ENCODE peak calls at places on chromosomes 16 and 17, in nine cellular contexts. J is stomach, T is choroid plexus epithelial cell, R is GM13976, D is heart right ventricle, B is activated B cell treated with CpG ODN at 0.5 μM for 24 hours, I is astrocyte of the spinal cord, L is WTC11, M is IMR-90. X is an unnamed sample.

GRCh38 chr16:74448990-74449389 is 27.7 kb upstream of the CLEC18B start:
- DNase-seq in T (peak), M (peak), L (no peak), I (peak), R (no peak), J (peak), D (peak), B (no peak), X (peak)

GRCh38 chr16:50326835-50327465 is 41.8 kb downstream of the BRD7 start:
- DNase-seq in I (peak), R (peak), M (peak), D (no peak), B (no peak), L (no peak), T (peak), J (no peak), X (no peak)

GRCh38 chr17:44119062-44119461 is 4.4 kb downstream of the HDAC5 start:
- DNase-seq in T (no peak), R (no peak), I (no peak), L (no peak), B (no peak), M (no peak), D (no peak), J (no peak), X (no peak)

GRCh38 chr16:81601008-81601428 is 156.4 kb downstream of the CMIP start:
- DNase-seq in J (no peak), D (no peak), B (no peak), T (peak), R (no peak), I (peak), M (peak), L (no peak), X (peak)

GRCh38 chr16:27969574-27969973 is 93.9 kb downstream of the GSG1L start:
- DNase-seq in I (no peak), M (peak), R (no peak), J (no peak), D (no peak), T (peak), L (no peak), B (no peak), X (peak)

GRCh38 chr17:28370035-28370743 is at the start of gene VTN:
- DNase-seq in J (peak), B (no peak), I (no peak), R (no peak), L (peak), M (peak), D (no peak), T (peak), X (no peak)

GRCh38 chr17:73641779-73642580 is 2.3 kb downstream of the SDK2 start:
- DNase-seq in J (peak), L (no peak), M (no peak), T (no peak), D (no peak), R (no peak), I (no peak), B (peak), X (no peak)

GRCh38 chr17:49809056-49809455 is 20.6 kb downstream of the KAT7 start:
- DNase-seq in T (no peak), D (no peak), B (no peak), R (no peak), M (no peak), L (no peak), I (no peak), J (no peak), X (no peak)

GRCh38 chr17:65930140-65930715 is 261.7 kb downstream of the CEP112 start:
- DNase-seq in B (no peak), D (no peak), M (no peak), I (no peak), R (no peak), T (no peak), J (no peak), L (no peak), X (no peak)

GRCh38 chr17:1577186-1577585 is 14.6 kb upstream of the PITPNA start:
- DNase-seq in D (peak), M (peak), I (peak), J (peak), T (peak), B (no peak), R (no peak), L (no peak), X (peak)

GRCh38 chr16:17992416-17992815 is 344.1 kb downstream of the NPIPA8 start:
- DNase-seq in J (no peak), L (no peak), D (no peak), B (no peak), I (no peak), T (no peak), M (no peak), R (no peak), X (no peak)

GRCh38 chr17:15048381-15048780 is 216.7 kb downstream of the PMP22 start:
- DNase-seq in R (no peak), M (no peak), D (no peak), B (no peak), I (no peak), T (peak), L (no peak), J (no peak), X (no peak)

GRCh38 chr17:19348081-19348650 is 14.4 kb downstream of the B9D1 start:
- DNase-seq in L (no peak), D (no peak), M (no peak), J (no peak), I (no peak), R (no peak), T (no peak), B (no peak), X (no peak)

GRCh38 chr17:41957058-41957868 is 9.3 kb upstream of the CNP start:
- DNase-seq in J (no peak), I (no peak), L (peak), M (peak), T (peak), B (no peak), D (no peak), R (no peak), X (no peak)

GRCh38 chr17:51097708-51098446 is 22.8 kb downstream of the SPAG9 start:
- DNase-seq in M (no peak), B (no peak), T (no peak), L (no peak), J (no peak), D (no peak), R (no peak), I (no peak), X (no peak)

GRCh38 chr16:69150146-69150865 is 17.9 kb downstream of the UTP4 start:
- DNase-seq in M (peak), B (no peak), T (peak), I (peak), L (peak), R (peak), J (peak), D (no peak), X (peak)

DNA sequence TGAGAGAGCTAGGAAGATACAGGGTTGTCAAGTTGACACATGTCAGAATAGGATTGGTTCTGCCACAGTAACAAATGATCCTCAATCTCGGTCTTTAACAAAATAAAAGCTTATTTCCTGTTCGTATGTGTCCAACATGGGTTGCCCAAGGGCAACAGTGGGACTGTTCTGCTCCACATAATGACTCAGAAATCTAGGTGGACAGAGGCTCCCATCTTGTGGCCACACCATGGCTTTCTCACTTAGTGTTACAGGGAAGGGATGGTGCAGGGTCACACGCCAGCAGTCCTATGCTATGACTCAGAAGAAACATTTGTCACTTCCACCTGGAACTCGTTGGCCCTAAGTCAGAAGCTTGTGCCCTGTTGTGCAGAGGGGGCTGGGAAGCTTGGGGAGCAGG is 364.9 kb downstream of the SNX29 start:
- DNase-seq in T (peak), B (no peak), J (no peak), I (peak), R (no peak), D (no peak), M (peak), L (no peak), X (peak)
- TF ChIP-seq CTCF in T (peak), B (no peak), J (no peak), I (peak), R (no peak), D (peak), M (peak), L (no peak), X (peak)

GRCh38 chr16:85522517-85522841 is 90.6 kb upstream of the GSE1 start:
- DNase-seq in R (no peak), J (no peak), I (no peak), B (no peak), M (no peak), L (no peak), D (no peak), T (no peak), X (no peak)

GRCh38 chr16:85522842-85523601 is 90.1 kb upstream of the GSE1 start:
- DNase-seq in M (peak), T (peak), D (peak), L (no peak), I (peak), J (peak), B (no peak), R (no peak), X (no peak)

GRCh38 chr16:85519540-85520231 is 93.4 kb upstream of the GSE1 start:
- DNase-seq in R (no peak), J (no peak), L (no peak), B (no peak), D (no peak), M (no peak), I (no peak), T (no peak), X (no peak)

GRCh38 chr16:85521737-85522042 is 91.4 kb upstream of the GSE1 start:
- DNase-seq in L (no peak), J (no peak), R (no peak), B (no peak), M (no peak), T (no peak), D (no peak), I (no peak), X (no peak)

DNA sequence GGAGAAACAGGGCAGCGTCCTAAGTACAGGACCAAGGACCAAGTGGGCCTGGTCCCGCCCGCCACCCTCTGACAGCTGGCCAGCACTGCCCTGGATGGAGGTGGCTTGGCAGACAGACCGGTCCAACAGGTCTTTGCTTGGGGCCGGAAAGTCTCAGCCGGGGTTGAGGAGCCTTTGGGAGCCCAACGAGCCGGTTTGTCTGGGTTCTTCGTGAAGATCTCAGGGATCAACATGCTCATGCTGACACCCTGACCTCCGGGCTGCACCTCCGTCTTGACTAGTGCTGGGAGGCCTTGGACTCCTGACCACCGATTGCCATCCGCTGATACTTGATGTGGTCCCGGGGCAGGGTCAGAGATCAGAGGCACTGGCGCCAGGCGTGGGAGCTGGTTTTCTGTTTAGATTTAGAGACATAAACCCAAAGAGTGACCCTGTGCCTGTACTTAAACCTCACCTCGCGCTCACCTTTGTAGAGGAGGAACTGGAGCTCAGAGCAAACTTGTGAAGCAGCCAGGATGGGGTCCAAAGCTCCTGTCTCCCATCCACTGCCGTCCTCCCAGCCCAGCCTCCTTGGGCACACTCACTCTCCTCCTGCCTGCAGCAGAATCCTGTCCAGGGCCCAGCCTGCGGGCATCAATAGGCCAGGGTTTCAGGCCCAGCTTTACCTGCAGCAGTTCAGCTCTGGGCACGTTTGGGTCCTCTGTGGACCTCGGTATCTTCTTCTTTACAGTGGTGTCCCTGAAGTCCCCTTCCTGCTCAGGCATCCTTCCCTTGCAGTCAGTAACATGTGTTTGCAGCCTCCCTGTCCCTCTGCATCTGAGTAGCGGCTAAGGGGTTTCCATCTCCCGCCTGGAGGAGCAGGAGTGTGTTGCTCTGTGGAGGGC is 92.0 kb upstream of the GSE1 start:
- DNase-seq in M (no peak), L (no peak), R (no peak), T (no peak), J (peak), D (no peak), B (no peak), I (no peak), X (no peak)
- TF ChIP-seq CTCF in M (no peak), L (no peak), R (no peak), T (no peak), J (no peak), D (no peak), B (no peak), I (no peak), X (no peak)

GRCh38 chr16:6356881-6357280 is 975.8 kb upstream of the RBFOX1 start:
- DNase-seq in I (no peak), T (no peak), B (no peak), M (no peak), L (no peak), D (no peak), J (no peak), R (no peak), X (no peak)

GRCh38 chr16:6362321-6362720 is 970.3 kb upstream of the RBFOX1 start:
- DNase-seq in M (no peak), I (no peak), J (no peak), D (no peak), L (no peak), T (no peak), B (no peak), R (no peak), X (no peak)

GRCh38 chr16:6363891-6364607 is 968.6 kb upstream of the RBFOX1 start:
- DNase-seq in B (no peak), I (no peak), T (no peak), D (no peak), J (no peak), R (no peak), L (no peak), M (no peak), X (no peak)

GRCh38 chr16:6360641-6361040 is 972.0 kb upstream of the RBFOX1 start:
- DNase-seq in M (no peak), R (no peak), L (no peak), I (no peak), T (no peak), J (no peak), B (no peak), D (no peak), X (no peak)
- TF ChIP-seq CTCF in M (no peak), R (no peak), L (no peak), I (no peak), T (no peak), J (no peak), B (no peak), D (no peak), X (no peak)

GRCh38 chr16:30949655-30950515 is 1.0 kb downstream of the ORAI3 start:
- DNase-seq in I (peak), L (peak), B (peak), J (peak), R (peak), T (peak), M (peak), D (peak), X (peak)
- TF ChIP-seq CTCF in I (no peak), L (no peak), B (no peak), J (no peak), R (peak), T (no peak), M (no peak), D (no peak), X (peak)

DNA sequence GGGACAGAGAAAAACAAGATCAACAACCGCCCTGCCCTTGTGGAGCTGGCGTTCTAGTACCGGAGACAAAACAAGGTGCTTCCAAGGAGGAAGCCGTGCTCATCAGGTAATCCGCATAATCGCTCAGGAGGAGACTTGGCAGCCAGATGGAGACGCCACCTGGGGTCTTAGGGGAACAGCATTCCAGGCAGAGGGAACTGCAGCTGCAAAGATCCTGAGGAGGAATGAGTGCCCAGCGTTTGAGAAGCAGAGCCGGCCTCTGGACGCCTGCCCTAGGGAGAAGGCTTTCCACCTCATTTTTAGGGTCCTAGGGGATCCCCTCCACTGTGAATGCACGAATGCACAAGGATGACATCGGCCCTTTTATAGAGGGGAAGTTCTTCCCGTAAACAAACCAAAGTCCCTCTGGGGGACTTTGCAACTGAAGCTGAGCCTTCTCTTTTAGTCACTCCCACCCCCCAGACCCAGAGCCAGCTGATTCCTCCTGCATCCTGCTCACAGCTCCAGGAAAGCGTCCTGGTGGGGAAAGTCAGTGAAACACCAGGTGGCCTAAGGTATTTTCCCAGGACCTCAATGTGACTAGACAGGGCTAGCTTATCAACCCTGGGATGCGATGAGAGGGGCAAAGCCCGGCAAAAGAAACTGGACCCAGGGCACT is 13.2 kb upstream of the MPRIP start:
- DNase-seq in L (no peak), B (no peak), I (no peak), D (no peak), R (no peak), T (no peak), J (no peak), M (no peak), X (no peak)
- TF ChIP-seq CTCF in L (no peak), B (no peak), I (no peak), D (no peak), R (no peak), T (no peak), J (no peak), M (no peak), X (no peak)

DNA sequence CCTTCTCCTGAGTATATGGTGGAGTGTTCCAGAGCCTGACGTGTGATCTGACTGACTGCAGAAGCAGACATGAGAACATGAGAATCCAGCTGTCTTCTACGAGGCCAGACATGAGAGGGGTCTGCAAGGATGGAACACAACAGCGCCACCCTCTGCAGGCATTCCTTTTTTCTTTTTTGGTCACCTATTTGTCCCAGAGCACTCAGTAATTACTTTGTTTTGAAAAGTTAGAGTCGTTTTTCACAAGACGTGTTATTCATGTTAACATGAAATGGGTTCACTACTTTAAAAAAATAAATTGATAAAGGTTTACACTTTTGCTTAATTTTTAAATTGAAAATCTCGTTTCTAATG is 43.8 kb upstream of the ATP2A3 start:
- DNase-seq in I (no peak), B (no peak), R (no peak), L (no peak), M (peak), D (no peak), T (peak), J (no peak), X (no peak)
- TF ChIP-seq CTCF in I (no peak), B (no peak), R (no peak), L (no peak), M (peak), D (no peak), T (peak), J (no peak), X (peak)

DNA sequence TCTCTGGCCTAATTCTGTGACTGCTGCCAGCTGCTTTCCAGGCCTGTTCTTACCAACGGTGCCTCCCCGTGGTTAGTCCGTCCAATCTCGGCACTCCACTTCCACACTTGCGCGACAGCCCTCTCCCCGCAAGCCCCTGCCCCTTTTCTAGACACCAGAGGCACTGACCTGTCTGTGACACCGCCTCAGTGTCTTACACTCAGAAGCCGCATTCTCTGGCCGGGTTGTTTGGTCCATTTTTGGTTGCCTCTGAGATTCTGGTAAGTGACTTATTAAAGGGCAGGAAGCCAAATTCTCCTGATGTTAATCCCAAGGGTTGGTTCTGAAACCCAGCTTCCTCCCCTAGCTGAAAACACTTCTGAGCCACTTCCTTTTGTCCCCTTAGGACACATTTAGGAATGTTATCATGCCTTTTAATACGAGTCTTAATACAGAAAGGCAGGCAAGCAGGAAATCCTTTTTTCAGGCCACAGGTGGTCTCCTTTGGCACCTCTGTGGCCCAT is 1.2 kb upstream of the AKTIP start:
- DNase-seq in L (peak), R (no peak), T (peak), I (peak), M (peak), B (no peak), J (peak), D (peak), X (peak)
- TF ChIP-seq CTCF in L (no peak), R (no peak), T (no peak), I (no peak), M (no peak), B (no peak), J (no peak), D (no peak), X (no peak)

DNA sequence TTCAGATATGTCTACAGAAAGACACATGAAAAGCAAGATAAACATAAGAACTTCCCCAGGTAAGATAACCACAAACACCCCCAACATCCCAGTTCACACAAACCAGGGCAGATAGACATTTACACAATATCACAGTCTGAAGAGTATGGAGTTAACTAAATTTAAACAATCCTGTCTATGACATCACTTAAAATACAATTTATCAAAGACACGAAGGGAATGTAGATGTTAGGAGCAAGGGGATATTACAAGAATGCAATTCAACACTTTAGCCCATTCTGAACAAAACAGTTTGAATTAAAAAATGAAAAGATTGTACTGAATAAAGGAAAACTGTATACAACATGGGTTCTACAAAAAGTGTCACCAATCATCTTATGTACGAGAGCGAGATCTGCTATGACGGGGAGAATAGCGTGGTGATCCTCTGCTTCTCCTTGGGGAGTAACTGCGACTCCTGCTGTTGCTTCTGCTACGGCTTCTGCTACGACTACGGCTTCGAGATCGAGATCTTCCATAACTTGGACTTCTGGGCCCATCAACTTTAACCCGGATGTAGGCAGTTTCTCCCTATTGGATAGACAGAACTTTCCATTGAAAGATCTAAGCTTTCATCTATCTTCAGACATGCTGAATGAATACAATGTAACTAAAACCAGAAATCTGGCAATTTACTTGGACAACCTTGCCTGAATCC is 1.9 kb downstream of the SRSF1 start:
- DNase-seq in R (no peak), I (no peak), M (peak), T (no peak), L (no peak), B (no peak), D (no peak), J (no peak), X (no peak)
- TF ChIP-seq CTCF in R (no peak), I (no peak), M (peak), T (no peak), L (no peak), B (no peak), D (no peak), J (no peak), X (no peak)